ENCODE peak calls at places on chromosomes 1 and 21, in four cellular contexts. H is IMR-90, Z is K562, T is GM12878. D is an unnamed sample.
A peak's percentile ranks its signal among the peaks of the same experiment; 100 is the strongest.

GRCh38 chr21:40623550-40623949 is 223.4 kb downstream of the DSCAM start:
- DNase-seq in H (no peak), Z (no peak), T (no peak), D (no peak)

GRCh38 chr1:96072021-96072420 is 649.6 kb upstream of the PTBP2 start:
- DNase-seq in H (no peak), Z (no peak), T (no peak), D (no peak)

GRCh38 chr1:27318596-27318995 is 3.4 kb upstream of the TMEM222 start:
- DNase-seq in H (peak; percentile 22), Z (no peak), T (no peak), D (no peak)

GRCh38 chr1:2985121-2985561 is 36.1 kb upstream of the ACTRT2 start:
- DNase-seq in H (no peak), Z (no peak), T (no peak), D (no peak)

GRCh38 chr21:14866859-14867560 is 197.8 kb downstream of the NRIP1 start:
- DNase-seq in H (no peak), Z (no peak), T (no peak), D (no peak)

GRCh38 chr1:204607910-204608309 is 77.6 kb downstream of the LRRN2 start:
- DNase-seq in H (no peak), Z (no peak), T (no peak), D (no peak)

GRCh38 chr1:230067871-230068814 is 1.1 kb downstream of the GALNT2 start:
- DNase-seq in H (no peak), Z (peak; percentile 66), T (no peak), D (peak; percentile 45)

GRCh38 chr1:112866151-112866550 is 89.8 kb downstream of the SLC16A1 start:
- DNase-seq in H (peak; percentile 82), Z (no peak), T (no peak), D (peak; percentile 94)

GRCh38 chr1:47431534-47431933 is 6.3 kb upstream of the FOXD2 start:
- DNase-seq in H (peak; percentile 87), Z (no peak), T (no peak), D (no peak)

GRCh38 chr1:157773723-157774350 is 3.1 kb downstream of the FCRL2 start:
- DNase-seq in H (no peak), Z (peak; percentile 11), T (no peak), D (no peak)

GRCh38 chr1:50368179-50369007 is 54.9 kb downstream of the DMRTA2 start:
- DNase-seq in H (peak; percentile 6), Z (peak; percentile 69), T (no peak), D (peak; percentile 26)

GRCh38 chr1:168623003-168623828 is 46.8 kb downstream of the XCL1 start:
- DNase-seq in H (peak; percentile 30), Z (peak; percentile 22), T (no peak), D (no peak)

GRCh38 chr21:37445228-37445627 is 78.7 kb downstream of the DYRK1A start:
- DNase-seq in H (peak; percentile 62), Z (no peak), T (no peak), D (no peak)

GRCh38 chr1:235583511-235584001 is 66.0 kb downstream of the GNG4 start:
- DNase-seq in H (no peak), Z (no peak), T (no peak), D (no peak)

GRCh38 chr1:30758785-30759380 is 1.3 kb upstream of the LAPTM5 start:
- DNase-seq in H (no peak), Z (peak; percentile 91), T (peak; percentile 85), D (peak; percentile 32)

GRCh38 chr1:30759718-30760281 is 2.2 kb upstream of the LAPTM5 start:
- DNase-seq in H (no peak), Z (no peak), T (no peak), D (no peak)

GRCh38 chr1:30762152-30762930 is 4.8 kb upstream of the LAPTM5 start:
- DNase-seq in H (no peak), Z (no peak), T (no peak), D (no peak)

GRCh38 chr1:30761312-30762151 is 4.0 kb upstream of the LAPTM5 start:
- DNase-seq in H (no peak), Z (peak; percentile 70), T (no peak), D (no peak)

GRCh38 chr1:30760596-30761311 is 3.2 kb upstream of the LAPTM5 start:
- DNase-seq in H (no peak), Z (no peak), T (no peak), D (no peak)
- TF ChIP-seq FOS in H (no peak), Z (no peak), T (no peak), D (no peak)

DNA sequence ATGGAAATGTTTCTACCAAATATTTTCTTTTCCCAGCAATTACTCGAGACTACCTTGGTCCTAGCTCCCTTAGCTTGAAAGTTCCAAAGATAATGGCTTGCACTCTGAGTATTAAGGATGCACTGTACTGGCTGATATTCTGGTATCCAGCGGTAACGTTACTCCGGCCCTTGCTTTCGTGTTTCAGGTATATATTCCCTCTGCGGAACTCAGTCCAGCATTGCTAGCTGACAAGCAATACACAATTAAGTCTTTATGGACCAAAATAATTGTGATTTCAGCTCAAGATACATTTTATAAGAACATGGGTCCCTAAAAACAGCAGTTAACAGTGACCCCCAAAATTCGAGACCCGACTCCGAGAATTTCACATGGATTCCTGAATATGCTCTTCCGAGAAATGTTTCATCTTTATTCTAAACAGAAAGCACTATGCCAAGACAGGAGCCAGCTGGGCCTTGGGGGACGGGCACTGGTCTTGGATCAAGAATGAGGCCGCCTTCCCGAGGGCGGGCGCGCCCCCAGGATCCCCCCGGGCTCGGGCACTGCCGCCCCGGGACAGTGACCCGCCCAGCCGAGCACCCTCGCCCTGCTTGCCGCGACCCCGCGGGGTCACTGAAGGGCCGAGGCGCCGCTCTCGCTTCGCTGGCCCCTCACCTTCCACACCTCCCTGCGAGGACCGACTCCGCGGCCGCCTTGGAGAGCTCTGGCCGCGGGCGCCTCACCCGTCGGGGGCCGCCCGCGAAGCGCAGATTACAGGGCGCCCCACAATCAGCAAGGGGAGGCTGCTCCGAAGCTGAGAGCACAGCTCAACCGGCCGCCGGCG is 664 bp downstream of the SCYL3 start:
- DNase-seq in H (peak; percentile 27), Z (no peak), T (no peak), D (peak; percentile 53)
- TF ChIP-seq FOS in H (no peak), Z (no peak), T (no peak), D (no peak)

GRCh38 chr1:225137981-225138380 is 208.5 kb downstream of the DNAH14 start:
- DNase-seq in H (no peak), Z (no peak), T (no peak), D (no peak)
- TF ChIP-seq FOS in H (no peak), Z (no peak), T (no peak), D (no peak)

DNA sequence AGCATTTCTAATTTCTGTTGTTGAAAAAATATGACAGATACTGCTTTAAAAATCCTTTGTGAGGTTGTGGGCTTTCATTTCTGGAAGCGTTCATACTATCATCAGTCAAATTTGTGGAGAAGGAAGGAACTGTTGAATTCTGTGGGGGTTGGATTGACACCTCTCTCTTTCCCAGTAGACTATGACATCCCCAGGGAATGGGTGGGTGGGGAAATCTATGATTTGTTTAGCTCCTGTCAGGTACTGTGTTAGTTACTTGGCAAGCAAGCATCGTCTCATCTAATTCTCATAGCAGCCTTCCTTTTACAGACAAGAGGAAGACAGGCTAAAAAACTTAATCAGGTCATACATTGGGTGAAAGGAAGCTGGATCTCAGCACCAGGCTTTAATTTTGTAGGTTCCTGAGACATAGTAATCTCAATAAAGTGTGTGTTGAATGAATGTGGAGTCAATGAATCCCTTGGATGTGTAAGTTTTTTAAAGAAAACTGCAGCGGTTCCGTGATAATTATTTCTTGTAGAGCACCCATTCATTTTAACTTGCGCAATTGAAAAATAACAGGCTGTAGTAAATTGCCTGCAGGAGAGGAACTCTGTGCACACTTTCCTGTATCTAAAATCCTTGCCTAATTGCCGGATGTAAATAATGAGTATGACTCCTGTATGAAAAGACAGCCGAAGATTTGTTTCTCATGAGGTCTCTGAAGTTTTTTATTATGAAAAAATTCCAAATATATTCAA is 60.6 kb downstream of the MYOM3 start:
- DNase-seq in H (no peak), Z (no peak), T (no peak), D (no peak)
- TF ChIP-seq FOS in H (no peak), Z (no peak), T (no peak), D (no peak)

GRCh38 chr1:65623895-65624294 is 168.8 kb upstream of the PDE4B start:
- DNase-seq in H (no peak), Z (no peak), T (no peak), D (no peak)
- TF ChIP-seq FOS in H (no peak), Z (no peak), T (no peak), D (no peak)

DNA sequence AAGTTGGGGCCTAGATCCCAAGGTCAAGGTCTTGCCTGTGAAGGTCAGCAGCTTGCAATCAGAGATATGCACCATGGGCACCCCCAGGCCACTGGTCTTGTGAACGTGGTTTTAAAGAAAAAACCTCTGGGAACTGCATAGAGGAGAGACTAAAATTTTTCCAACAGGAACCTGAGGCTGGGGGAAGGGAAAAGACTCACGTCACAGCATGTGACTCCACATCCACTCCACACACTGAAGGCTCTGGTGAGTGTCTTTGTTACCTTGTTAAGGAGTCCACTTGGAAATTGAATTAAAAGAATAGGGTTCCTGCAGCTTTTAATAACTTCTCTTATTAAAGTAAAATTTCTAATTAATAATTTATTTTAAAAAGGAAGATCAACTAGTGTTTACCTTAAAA is 224.9 kb downstream of the DAB1 start:
- DNase-seq in H (no peak), Z (no peak), T (no peak), D (no peak)
- TF ChIP-seq FOS in H (no peak), Z (no peak), T (no peak), D (no peak)

GRCh38 chr1:19447550-19447949 is 37.8 kb downstream of the CAPZB start:
- DNase-seq in H (no peak), Z (no peak), T (no peak), D (no peak)

GRCh38 chr1:19445417-19446342 is 39.7 kb downstream of the CAPZB start:
- DNase-seq in H (no peak), Z (no peak), T (no peak), D (peak; percentile 74)

GRCh38 chr1:19449454-19450228 is 35.7 kb downstream of the CAPZB start:
- DNase-seq in H (no peak), Z (no peak), T (no peak), D (no peak)

GRCh38 chr1:19450811-19451564 is 34.4 kb downstream of the CAPZB start:
- DNase-seq in H (peak; percentile 99), Z (no peak), T (no peak), D (peak; percentile 90)

DNA sequence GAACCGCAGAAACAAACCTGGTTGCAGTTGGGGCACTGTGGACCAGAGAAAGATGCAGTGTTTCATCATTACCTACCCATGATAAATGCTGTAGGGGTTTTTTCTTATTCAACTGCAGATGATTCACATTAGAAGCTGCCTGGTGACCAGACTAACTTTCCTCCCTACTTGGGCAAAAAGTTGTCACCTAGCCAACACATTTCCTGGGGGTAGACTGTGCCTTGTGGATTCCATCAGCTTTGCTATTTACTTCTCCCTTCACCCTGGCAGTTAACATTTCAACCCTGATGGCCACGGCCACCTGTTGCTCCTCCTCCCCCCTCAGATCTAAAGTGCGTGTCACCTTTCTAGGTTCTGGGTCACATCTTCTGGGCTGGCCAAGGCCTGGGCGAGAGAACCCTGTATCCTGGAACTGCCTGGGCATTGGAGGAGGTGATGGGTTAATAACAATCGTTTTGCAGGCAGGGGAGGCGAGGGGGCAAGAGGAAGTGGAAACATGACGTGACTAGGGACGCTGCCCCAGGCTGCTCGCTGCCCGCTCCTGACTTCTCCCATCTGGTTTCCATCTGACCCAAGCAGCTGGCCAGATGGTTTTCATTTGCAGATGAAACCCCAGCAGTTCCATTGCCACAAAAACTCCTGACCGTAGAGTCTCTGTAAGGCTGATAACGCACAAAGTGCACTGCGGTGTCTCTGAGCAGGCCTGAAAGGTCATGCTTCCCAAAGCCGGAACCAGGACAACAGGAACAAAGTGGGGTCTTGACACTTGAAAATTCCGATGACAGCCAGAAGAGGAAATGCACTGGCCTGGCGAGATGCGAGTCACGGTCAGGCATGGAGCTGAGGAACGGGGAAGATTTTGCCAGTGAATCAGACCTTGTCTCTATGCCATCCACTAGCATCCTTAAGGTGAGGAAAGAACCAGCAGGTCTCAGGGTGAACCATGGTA is 36.6 kb downstream of the CAPZB start:
- DNase-seq in H (peak; percentile 93), Z (no peak), T (no peak), D (peak; percentile 66)
- TF ChIP-seq FOS in H (peak; percentile 41), Z (no peak), T (no peak), D (no peak)

GRCh38 chr1:224774378-224774777 is 155.1 kb upstream of the DNAH14 start:
- DNase-seq in H (no peak), Z (no peak), T (no peak), D (no peak)
- TF ChIP-seq FOS in H (no peak), Z (no peak), T (no peak), D (no peak)